ENCODE peak calls at places on chromosomes 16 and 17, in eight cellular contexts. U is NCI-H82; K is SHP77; H is naive thymus-derived CD4-positive, alpha-beta T cell; Z is nucleus accumbens; L is fibroblast of the aortic adventitia; M is sciatic nerve; B is right atrium auricular region. T is an unnamed sample.

GRCh38 chr16:55367796-55368195 is 43.8 kb downstream of the IRX6 start:
- DNase-seq in H (no peak), M (no peak), Z (no peak), L (peak), K (no peak), U (no peak), B (no peak), T (no peak)

GRCh38 chr16:78786635-78787034 is 687.2 kb downstream of the WWOX start:
- DNase-seq in K (no peak), M (no peak), U (no peak), Z (no peak), H (no peak), L (no peak), B (no peak), T (no peak)

GRCh38 chr16:5581428-5581827 is 483.8 kb upstream of the EEF2KMT start:
- DNase-seq in B (no peak), K (no peak), Z (no peak), H (no peak), U (no peak), M (no peak), L (no peak), T (no peak)

GRCh38 chr17:81403671-81404534 is 8.6 kb downstream of the BAHCC1 start:
- DNase-seq in Z (peak), B (no peak), U (no peak), H (no peak), M (no peak), K (no peak), L (peak), T (no peak)

GRCh38 chr17:12732366-12732765 is 56.9 kb upstream of the ARHGAP44 start:
- DNase-seq in L (no peak), M (no peak), H (no peak), B (no peak), Z (no peak), K (no peak), U (no peak), T (no peak)

GRCh38 chr17:10805911-10806310 is 2.0 kb upstream of the TMEM238L start:
- DNase-seq in Z (no peak), L (no peak), U (no peak), B (no peak), M (no peak), H (no peak), K (no peak), T (no peak)

GRCh38 chr17:66304304-66305174 is 2.1 kb downstream of the PRKCA start:
- DNase-seq in K (no peak), B (no peak), U (peak), H (peak), M (no peak), Z (no peak), L (no peak), T (peak)

GRCh38 chr17:42194133-42194899 is at the start of gene GHDC:
- DNase-seq in L (peak), H (peak), U (peak), M (peak), K (peak), B (peak), Z (peak), T (peak)

GRCh38 chr17:10649031-10649430 is 8.1 kb downstream of the MYH3 start:
- DNase-seq in B (no peak), K (no peak), H (no peak), U (no peak), M (no peak), L (peak), Z (no peak), T (no peak)

GRCh38 chr16:25788637-25789036 is 96.9 kb downstream of the HS3ST4 start:
- DNase-seq in B (no peak), M (no peak), Z (no peak), H (no peak), L (no peak), U (no peak), K (no peak), T (no peak)

GRCh38 chr16:31347445-31347844 is 7.5 kb upstream of the ITGAX start:
- DNase-seq in U (no peak), M (no peak), H (no peak), B (no peak), K (no peak), Z (no peak), L (no peak), T (no peak)

GRCh38 chr16:88701541-88702363 is 4.5 kb downstream of the RNF166 start:
- DNase-seq in Z (no peak), L (no peak), U (no peak), M (no peak), B (no peak), K (no peak), H (no peak), T (no peak)

GRCh38 chr17:1904273-1905052 is 74.7 kb downstream of the RPA1 start:
- DNase-seq in Z (no peak), K (no peak), H (no peak), M (no peak), B (no peak), L (no peak), U (peak), T (no peak)

GRCh38 chr16:24668481-24669001 is 60.9 kb upstream of the TNRC6A start:
- DNase-seq in B (no peak), H (peak), U (no peak), K (no peak), L (peak), Z (no peak), M (no peak), T (no peak)

GRCh38 chr17:8537734-8538133 is 92.8 kb downstream of the MYH10 start:
- DNase-seq in B (no peak), Z (no peak), U (no peak), H (no peak), L (no peak), K (no peak), M (no peak), T (no peak)

GRCh38 chr17:50952889-50953288 is 86.7 kb upstream of the TOB1 start:
- DNase-seq in B (peak), U (no peak), K (no peak), M (no peak), L (no peak), Z (no peak), H (no peak), T (no peak)

GRCh38 chr16:28534542-28535373 is 4.0 kb downstream of the NUPR1 start:
- DNase-seq in B (peak), K (no peak), M (peak), L (peak), Z (no peak), H (no peak), U (no peak), T (no peak)

GRCh38 chr16:29825145-29826044 is 5.1 kb downstream of the MVP start:
- DNase-seq in B (peak), M (no peak), L (peak), H (peak), Z (peak), U (peak), K (peak), T (peak)

GRCh38 chr16:52488837-52489289 is 58.1 kb downstream of the TOX3 start:
- DNase-seq in U (no peak), L (no peak), M (no peak), B (no peak), H (no peak), Z (no peak), K (no peak), T (no peak)

GRCh38 chr16:89044394-89045180 is 49.1 kb upstream of the ACSF3 start:
- DNase-seq in B (no peak), U (no peak), H (no peak), Z (no peak), M (no peak), K (no peak), L (no peak), T (no peak)

GRCh38 chr17:36592711-36593321 is 1.1 kb downstream of the DHRS11 start:
- DNase-seq in L (no peak), H (peak), K (no peak), B (no peak), M (no peak), Z (no peak), U (peak), T (no peak)

GRCh38 chr17:81928497-81929252 is 1.1 kb upstream of the MAFG start:
- DNase-seq in B (no peak), M (no peak), H (no peak), K (peak), Z (no peak), U (peak), L (no peak), T (no peak)

GRCh38 chr17:73541111-73541510 is 103.1 kb downstream of the SDK2 start:
- DNase-seq in L (no peak), U (peak), M (no peak), B (no peak), H (no peak), Z (no peak), K (peak), T (no peak)

T was measured in Jurkat, Clone E6-1.